ENCODE peak calls at places on chromosome 14, in six cellular contexts. B is adrenal gland, L is Caco-2, Z is psoas muscle, Q is fibroblast of lung, F is colonic mucosa. K is an unnamed sample. For H3K4me1, the result is how much of the 10 kb centered on the place peaks cover.

GRCh38 chr14:96861568-96862310 is 64.6 kb downstream of the VRK1 start:
- DNase-seq in B (peak), L (no peak), Z (no peak), Q (no peak), F (no peak), K (no peak)

GRCh38 chr14:61260939-61261776 is 20.0 kb downstream of the TMEM30B start:
- DNase-seq in B (no peak), L (no peak), Z (no peak), Q (peak), F (no peak), K (no peak)

GRCh38 chr14:45066667-45067066 is 17.2 kb upstream of the PRPF39 start:
- DNase-seq in B (no peak), L (no peak), Z (no peak), Q (no peak), F (no peak), K (no peak)

GRCh38 chr14:54173782-54174181 is 217.2 kb upstream of the BMP4 start:
- DNase-seq in B (no peak), L (no peak), Z (no peak), Q (peak), F (no peak), K (no peak)

GRCh38 chr14:72616294-72616693 is 277.6 kb downstream of the DPF3 start:
- DNase-seq in B (no peak), L (no peak), Z (no peak), Q (no peak), F (no peak), K (no peak)

GRCh38 chr14:77682158-77682553 is 25.7 kb downstream of the ALKBH1 start:
- DNase-seq in B (no peak), L (no peak), Z (no peak), Q (peak), F (no peak), K (no peak)

GRCh38 chr14:20587489-20588154 is at the start of gene RNASE11:
- DNase-seq in B (no peak), L (no peak), Z (no peak), Q (no peak), F (no peak), K (no peak)

GRCh38 chr14:69532561-69533335 is 41.9 kb downstream of the CCDC177 start:
- DNase-seq in B (no peak), L (peak), Z (no peak), Q (no peak), F (peak), K (no peak)

GRCh38 chr14:76775159-76775694 is 14.0 kb downstream of the VASH1 start:
- DNase-seq in B (no peak), L (no peak), Z (no peak), Q (no peak), F (no peak), K (no peak)

GRCh38 chr14:57749267-57749666 is 116.6 kb downstream of the SLC35F4 start:
- DNase-seq in B (no peak), L (no peak), Z (no peak), Q (peak), F (no peak), K (no peak)

GRCh38 chr14:77245820-77246219 is 25.2 kb downstream of the NGB start:
- DNase-seq in B (no peak), L (no peak), Z (peak), Q (no peak), F (no peak), K (no peak)

GRCh38 chr14:43795600-43796228 is 711.4 kb downstream of the FSCB start:
- DNase-seq in B (no peak), L (no peak), Z (no peak), Q (no peak), F (no peak), K (no peak)

GRCh38 chr14:93073833-93074769 is 41.6 kb downstream of the ITPK1 start:
- DNase-seq in B (peak), L (no peak), Z (no peak), Q (peak), F (no peak), K (peak)

GRCh38 chr14:99134333-99135046 is 137.5 kb downstream of the BCL11B start:
- DNase-seq in B (no peak), L (no peak), Z (no peak), Q (no peak), F (no peak), K (peak)

GRCh38 chr14:31043379-31043778 is 17.2 kb upstream of the STRN3 start:
- DNase-seq in B (no peak), L (no peak), Z (no peak), Q (no peak), F (no peak), K (no peak)

GRCh38 chr14:27056586-27056985 is 458.8 kb upstream of the NOVA1 start:
- DNase-seq in B (no peak), L (no peak), Z (no peak), Q (no peak), F (no peak), K (no peak)

GRCh38 chr14:101068958-101069549 is 165.5 kb upstream of the RTL1 start:
- DNase-seq in B (peak), L (no peak), Z (no peak), Q (no peak), F (no peak), K (no peak)

GRCh38 chr14:41749425-41749824 is 142.7 kb downstream of the LRFN5 start:
- DNase-seq in B (no peak), L (no peak), Z (no peak), Q (peak), F (no peak), K (no peak)

GRCh38 chr14:81187832-81188522 is 32.8 kb downstream of the GTF2A1 start:
- DNase-seq in B (no peak), L (no peak), Z (no peak), Q (no peak), F (no peak), K (no peak)

GRCh38 chr14:103527408-103528157 is 1.4 kb upstream of the TRMT61A start:
- DNase-seq in B (no peak), L (no peak), Z (no peak), Q (no peak), F (no peak), K (no peak)

DNA sequence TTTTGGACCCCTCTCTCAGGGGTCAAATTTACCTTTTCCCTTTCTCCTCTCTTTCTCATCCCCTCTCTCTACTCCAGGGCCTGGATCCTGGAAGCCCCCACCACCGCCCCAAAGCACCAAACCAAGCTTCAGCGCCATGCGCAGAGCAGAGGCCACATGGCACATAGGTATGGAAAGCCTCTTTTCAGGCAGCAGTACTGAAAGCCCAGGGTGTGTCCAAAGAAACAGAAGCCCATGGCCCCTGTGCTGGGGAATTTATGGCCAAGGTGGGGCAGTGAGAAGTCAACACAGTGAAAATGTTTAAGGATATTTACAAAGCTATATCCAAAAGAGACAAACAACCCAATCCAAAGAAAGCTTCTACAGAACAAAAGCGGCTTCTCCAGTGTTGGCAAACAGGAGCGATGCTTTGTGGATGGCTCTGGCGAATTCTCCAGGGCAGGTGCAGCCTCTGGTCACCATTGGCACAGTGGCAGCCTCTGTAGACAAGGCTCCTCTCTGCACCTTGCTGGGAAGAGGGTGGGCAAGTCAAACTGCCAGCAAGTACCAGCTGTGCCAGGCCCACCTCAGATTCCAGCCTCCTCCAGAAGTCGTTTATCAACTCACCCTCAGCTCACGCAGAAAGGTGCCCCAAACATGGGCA is 4.8 kb upstream of the CPNE6 start:
- DNase-seq in B (no peak), L (no peak), Z (no peak), Q (no peak), F (peak), K (no peak)
- TF ChIP-seq CTCF in B (no peak), L (no peak), Z (no peak), Q (no peak), F (no peak), K (no peak)

GRCh38 chr14:71541973-71542730 is 390.1 kb upstream of the RGS6 start:
- DNase-seq in B (no peak), L (no peak), Z (no peak), Q (no peak), F (no peak), K (no peak)
- H3K4me1 ChIP-seq in B (under half), L (under half), Z (under half), Q (under half), F (under half), K (under half)

GRCh38 chr14:90061849-90062794 is at the start of gene KCNK13:
- DNase-seq in B (no peak), L (no peak), Z (no peak), Q (peak), F (peak), K (no peak)

GRCh38 chr14:90060965-90061848 is 587 bp upstream of the KCNK13 start:
- DNase-seq in B (no peak), L (no peak), Z (no peak), Q (no peak), F (no peak), K (no peak)

GRCh38 chr14:90058876-90059458 is 2.8 kb upstream of the KCNK13 start:
- DNase-seq in B (no peak), L (no peak), Z (no peak), Q (peak), F (no peak), K (no peak)

GRCh38 chr14:90060312-90060964 is 1.4 kb upstream of the KCNK13 start:
- DNase-seq in B (no peak), L (peak), Z (no peak), Q (peak), F (peak), K (no peak)

DNA sequence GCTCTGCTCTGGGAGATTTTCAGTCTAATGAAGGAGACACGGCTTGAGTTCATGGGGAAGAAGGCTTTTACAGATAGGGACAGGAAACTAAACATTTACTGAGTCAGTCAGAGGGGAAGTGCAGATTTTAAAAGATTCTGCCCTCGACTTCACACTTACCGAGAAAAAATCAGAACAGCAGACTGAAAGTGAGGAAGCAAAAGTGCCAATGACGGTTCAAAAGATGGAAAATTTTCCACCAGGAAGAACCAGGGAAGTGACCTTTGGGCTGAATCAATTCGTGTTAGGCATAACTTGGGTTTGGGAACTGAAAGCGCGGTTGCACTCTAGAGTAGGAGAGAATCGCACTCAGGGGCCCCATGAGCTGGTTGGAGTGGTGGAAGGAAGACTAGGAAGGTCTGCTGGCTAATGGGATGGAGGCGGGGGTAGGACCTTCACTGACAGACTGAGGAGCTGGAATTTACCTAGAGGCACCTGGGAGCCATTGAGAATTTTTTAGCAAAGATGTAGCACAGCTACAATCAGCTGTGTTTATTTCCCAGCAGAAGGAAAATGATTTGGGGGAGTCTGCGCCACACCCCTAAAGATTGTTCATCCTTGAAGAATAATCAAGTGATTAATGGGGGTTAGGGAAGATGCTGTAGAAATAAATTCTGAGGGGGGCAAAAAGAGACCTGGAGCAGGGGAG is 1.2 kb downstream of the KCNK13 start:
- DNase-seq in B (no peak), L (no peak), Z (no peak), Q (no peak), F (no peak), K (no peak)
- H3K4me3 ChIP-seq in B (no peak), L (no peak), Z (peak), Q (no peak), F (peak), K (peak)

GRCh38 chr14:73727181-73727580 is 13.0 kb upstream of the PNMA1 start:
- DNase-seq in B (no peak), L (no peak), Z (no peak), Q (no peak), F (no peak), K (no peak)

GRCh38 chr14:73731111-73731510 is 16.9 kb upstream of the PNMA1 start:
- DNase-seq in B (peak), L (no peak), Z (no peak), Q (no peak), F (no peak), K (no peak)

GRCh38 chr14:73728106-73729014 is 14.2 kb upstream of the PNMA1 start:
- DNase-seq in B (peak), L (peak), Z (peak), Q (peak), F (peak), K (peak)

GRCh38 chr14:73729556-73730265 is 15.5 kb upstream of the PNMA1 start:
- DNase-seq in B (no peak), L (no peak), Z (no peak), Q (no peak), F (peak), K (no peak)

GRCh38 chr14:73729015-73729330 is 14.8 kb upstream of the PNMA1 start:
- DNase-seq in B (no peak), L (no peak), Z (no peak), Q (no peak), F (no peak), K (no peak)
- TF ChIP-seq CTCF in B (no peak), L (no peak), Z (no peak), Q (no peak), F (no peak), K (peak)

DNA sequence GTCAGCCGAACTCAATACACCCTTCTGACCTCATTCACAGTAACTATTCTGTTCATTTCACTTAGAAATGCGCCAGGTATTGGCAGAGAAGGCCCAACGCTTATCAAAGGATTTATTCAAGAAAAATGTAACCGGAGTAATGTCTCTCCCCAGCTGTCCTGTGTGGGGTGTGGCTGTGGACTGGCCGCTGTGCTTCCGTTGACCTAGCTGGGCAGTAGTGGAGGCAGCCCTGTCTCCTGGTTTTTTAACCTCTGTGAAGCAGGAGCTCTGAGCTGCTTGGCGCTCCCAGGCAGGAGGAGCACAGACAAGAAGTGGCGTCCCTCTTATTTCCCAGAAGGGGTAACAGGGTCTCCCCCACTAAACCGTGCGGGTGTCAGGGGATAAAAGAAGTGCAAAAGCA is 85.2 kb downstream of the ESR2 start:
- DNase-seq in B (no peak), L (no peak), Z (no peak), Q (no peak), F (no peak), K (no peak)
- H3K4me1 ChIP-seq in B (under half), L (under half), Z (under half), Q (under half), F (under half), K (under half)

GRCh38 chr14:50272498-50272897 is 39.5 kb downstream of the L2HGDH start:
- DNase-seq in B (no peak), L (no peak), Z (no peak), Q (peak), F (no peak), K (no peak)
- H3K4me3 ChIP-seq in B (no peak), L (no peak), Z (no peak), Q (no peak), F (no peak), K (no peak)

GRCh38 chr14:75188520-75189267 is 12.3 kb upstream of the TMED10 start:
- DNase-seq in B (no peak), L (no peak), Z (no peak), Q (no peak), F (peak), K (no peak)
- TF ChIP-seq CTCF in B (no peak), L (no peak), Z (no peak), Q (no peak), F (no peak), K (no peak)